ENCODE peak calls at places on chromosomes 2 and 18, in four cellular contexts. One of them, this sample, is unnamed.
A peak's percentile ranks its signal among the peaks of the same experiment; 100 is the strongest.

GRCh38 chr18:13211537-13211936 is 7.0 kb upstream of the LDLRAD4 start:
- DNase-seq in PC-9: no peak
- DNase-seq in sigmoid colon: no peak
- DNase-seq in HCT116: no peak
- DNase-seq in this sample: no peak

GRCh38 chr18:52826994-52827393 is 487.0 kb downstream of the DCC start:
- DNase-seq in PC-9: no peak
- DNase-seq in sigmoid colon: no peak
- DNase-seq in HCT116: no peak
- DNase-seq in this sample: no peak

GRCh38 chr2:25340340-25340886 is 1.3 kb downstream of the DNMT3A start:
- DNase-seq in PC-9: no peak
- DNase-seq in sigmoid colon: peak; percentile 77
- DNase-seq in HCT116: no peak
- DNase-seq in this sample: no peak

GRCh38 chr2:239263937-239264837 is 136.6 kb downstream of the HDAC4 start:
- DNase-seq in PC-9: no peak
- DNase-seq in sigmoid colon: peak; percentile 71
- DNase-seq in HCT116: no peak
- DNase-seq in this sample: no peak

GRCh38 chr18:40962784-40963183 is 992.2 kb upstream of the PIK3C3 start:
- DNase-seq in PC-9: no peak
- DNase-seq in sigmoid colon: no peak
- DNase-seq in HCT116: no peak
- DNase-seq in this sample: no peak

GRCh38 chr2:95316466-95317122 is 19.4 kb downstream of the KCNIP3 start:
- DNase-seq in PC-9: no peak
- DNase-seq in sigmoid colon: no peak
- DNase-seq in HCT116: no peak
- DNase-seq in this sample: no peak

GRCh38 chr2:207167129-207167923 is 1.6 kb upstream of the KLF7 start:
- DNase-seq in PC-9: no peak
- DNase-seq in sigmoid colon: no peak
- DNase-seq in HCT116: no peak
- DNase-seq in this sample: no peak

GRCh38 chr18:22221350-22221749 is 52.0 kb downstream of the GATA6 start:
- DNase-seq in PC-9: no peak
- DNase-seq in sigmoid colon: no peak
- DNase-seq in HCT116: no peak
- DNase-seq in this sample: no peak

GRCh38 chr2:239874636-239875356 is 150.3 kb downstream of the NDUFA10 start:
- DNase-seq in PC-9: no peak
- DNase-seq in sigmoid colon: no peak
- DNase-seq in HCT116: no peak
- DNase-seq in this sample: no peak

GRCh38 chr2:234495076-234495800 is 1.6 kb downstream of the ARL4C start:
- DNase-seq in PC-9: peak; percentile 46
- DNase-seq in sigmoid colon: peak; percentile 62
- DNase-seq in HCT116: no peak
- DNase-seq in this sample: no peak

GRCh38 chr18:28666216-28666615 is 489.3 kb upstream of the CDH2 start:
- DNase-seq in PC-9: no peak
- DNase-seq in sigmoid colon: no peak
- DNase-seq in HCT116: no peak
- DNase-seq in this sample: no peak

GRCh38 chr2:144383571-144383970 is 136.3 kb downstream of the ZEB2 start:
- DNase-seq in PC-9: no peak
- DNase-seq in sigmoid colon: no peak
- DNase-seq in HCT116: no peak
- DNase-seq in this sample: no peak
- H3K27ac ChIP-seq in PC-9: no peak overlapping the region
- H3K27ac ChIP-seq in sigmoid colon: no peak overlapping the region
- H3K27ac ChIP-seq in HCT116: no peak overlapping the region
- H3K27ac ChIP-seq in this sample: no peak overlapping the region

GRCh38 chr2:45716915-45717314 is 65.4 kb downstream of the PRKCE start:
- DNase-seq in PC-9: no peak
- DNase-seq in sigmoid colon: no peak
- DNase-seq in HCT116: no peak
- DNase-seq in this sample: no peak
- H3K4me1 ChIP-seq in PC-9: peaks cover 5% of the 10 kb centered on the region
- H3K4me1 ChIP-seq in sigmoid colon: peaks cover 25% of the 10 kb centered on the region
- H3K4me1 ChIP-seq in HCT116: no peaks in the 10 kb centered on the region
- H3K4me1 ChIP-seq in this sample: peaks cover 35% of the 10 kb centered on the region

GRCh38 chr2:170966648-170967396 is 37.8 kb downstream of the GORASP2 start:
- DNase-seq in PC-9: no peak
- DNase-seq in sigmoid colon: no peak
- DNase-seq in HCT116: no peak
- DNase-seq in this sample: no peak
- TF ChIP-seq CTCF in PC-9: peak; percentile 7
- TF ChIP-seq CTCF in sigmoid colon: no peak
- TF ChIP-seq CTCF in HCT116: peak; percentile 50
- TF ChIP-seq CTCF in this sample: no peak

GRCh38 chr2:20483496-20483895 is 36.6 kb downstream of the RHOB start:
- DNase-seq in PC-9: no peak
- DNase-seq in sigmoid colon: peak; percentile 91
- DNase-seq in HCT116: no peak
- DNase-seq in this sample: no peak
- H3K27ac ChIP-seq in PC-9: no peak overlapping the region
- H3K27ac ChIP-seq in sigmoid colon: peak overlapping the region; percentile 60
- H3K27ac ChIP-seq in HCT116: no peak overlapping the region
- H3K27ac ChIP-seq in this sample: peak overlapping the region; percentile 63

DNA sequence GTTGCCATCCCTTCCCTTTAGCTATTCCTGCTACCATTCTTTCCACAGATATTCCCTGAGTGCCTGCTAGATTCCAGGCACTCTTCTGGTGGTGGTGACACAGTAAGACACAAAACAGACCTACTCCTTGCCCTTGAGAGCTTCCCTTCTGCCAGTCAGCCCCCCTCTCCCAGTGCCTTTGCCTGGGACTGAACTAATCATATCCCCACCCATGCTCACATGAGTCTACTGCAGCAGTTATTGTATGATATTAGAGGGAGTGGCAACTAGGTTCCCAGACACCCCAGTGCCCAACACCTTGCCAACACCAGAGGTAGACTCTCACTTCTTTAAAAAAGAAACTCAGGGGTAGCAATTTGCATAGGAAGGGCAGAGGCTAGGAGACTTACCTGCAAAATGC is 7.2 kb upstream of the LBH start:
- DNase-seq in PC-9: no peak
- DNase-seq in sigmoid colon: no peak
- DNase-seq in HCT116: no peak
- DNase-seq in this sample: no peak
- H3K4me1 ChIP-seq in PC-9: peaks cover 16% of the 10 kb centered on the region
- H3K4me1 ChIP-seq in sigmoid colon: peaks cover 26% of the 10 kb centered on the region
- H3K4me1 ChIP-seq in HCT116: peaks cover 9% of the 10 kb centered on the region
- H3K4me1 ChIP-seq in this sample: peaks cover 13% of the 10 kb centered on the region

GRCh38 chr2:133026536-133027177 is 356.7 kb upstream of the LYPD1 start:
- DNase-seq in PC-9: no peak
- DNase-seq in sigmoid colon: no peak
- DNase-seq in HCT116: no peak
- DNase-seq in this sample: no peak
- TF ChIP-seq CTCF in PC-9: no peak
- TF ChIP-seq CTCF in sigmoid colon: no peak
- TF ChIP-seq CTCF in HCT116: no peak
- TF ChIP-seq CTCF in this sample: no peak

GRCh38 chr2:231227309-231228162 is 29.1 kb downstream of the ARMC9 start:
- DNase-seq in PC-9: peak; percentile 52
- DNase-seq in sigmoid colon: peak; percentile 88
- DNase-seq in HCT116: peak; percentile 56
- DNase-seq in this sample: no peak
- H3K27ac ChIP-seq in PC-9: no peak overlapping the region
- H3K27ac ChIP-seq in sigmoid colon: peak overlapping the region; percentile 83
- H3K27ac ChIP-seq in HCT116: no peak overlapping the region
- H3K27ac ChIP-seq in this sample: no peak overlapping the region

GRCh38 chr18:23575309-23575651 is 11.0 kb downstream of the NPC1 start:
- DNase-seq in PC-9: no peak
- DNase-seq in sigmoid colon: no peak
- DNase-seq in HCT116: no peak
- DNase-seq in this sample: no peak
- H3K4me1 ChIP-seq in PC-9: peaks cover 19% of the 10 kb centered on the region
- H3K4me1 ChIP-seq in sigmoid colon: peaks cover 22% of the 10 kb centered on the region
- H3K4me1 ChIP-seq in HCT116: peaks cover 7% of the 10 kb centered on the region
- H3K4me1 ChIP-seq in this sample: peaks cover 7% of the 10 kb centered on the region

GRCh38 chr2:212926948-212927347 is 224.5 kb downstream of the IKZF2 start:
- DNase-seq in PC-9: no peak
- DNase-seq in sigmoid colon: no peak
- DNase-seq in HCT116: no peak
- DNase-seq in this sample: no peak

GRCh38 chr2:212921711-212922110 is 229.7 kb downstream of the IKZF2 start:
- DNase-seq in PC-9: no peak
- DNase-seq in sigmoid colon: no peak
- DNase-seq in HCT116: no peak
- DNase-seq in this sample: no peak

GRCh38 chr2:212921061-212921460 is 230.4 kb downstream of the IKZF2 start:
- DNase-seq in PC-9: no peak
- DNase-seq in sigmoid colon: no peak
- DNase-seq in HCT116: no peak
- DNase-seq in this sample: no peak

GRCh38 chr2:212922701-212923100 is 228.7 kb downstream of the IKZF2 start:
- DNase-seq in PC-9: no peak
- DNase-seq in sigmoid colon: no peak
- DNase-seq in HCT116: no peak
- DNase-seq in this sample: no peak

GRCh38 chr2:212923393-212923792 is 228.0 kb downstream of the IKZF2 start:
- DNase-seq in PC-9: no peak
- DNase-seq in sigmoid colon: no peak
- DNase-seq in HCT116: no peak
- DNase-seq in this sample: no peak
- TF ChIP-seq CTCF in PC-9: no peak
- TF ChIP-seq CTCF in sigmoid colon: no peak
- TF ChIP-seq CTCF in HCT116: no peak
- TF ChIP-seq CTCF in this sample: no peak